ENCODE peak calls at places on chromosomes 16 and 17, in seven cellular contexts. P, V, B, C, Z, W and D are unnamed samples.

GRCh38 chr16:27337024-27337423 is 23.2 kb downstream of the IL4R start:
- DNase-seq in P (no peak), V (no peak), B (no peak), C (no peak), Z (no peak), W (no peak), D (no peak)

GRCh38 chr17:4229627-4230026 is 34.2 kb downstream of the ANKFY1 start:
- DNase-seq in P (peak; percentile 92), V (no peak), B (peak; percentile 67), C (no peak), Z (no peak), W (peak; percentile 48), D (peak; percentile 55)

GRCh38 chr16:28320023-28320561 is 27.8 kb downstream of the SBK1 start:
- DNase-seq in P (no peak), V (no peak), B (no peak), C (no peak), Z (no peak), W (no peak), D (no peak)

GRCh38 chr16:87098361-87098760 is 218.8 kb downstream of the C16orf95 start:
- DNase-seq in P (peak; percentile 85), V (no peak), B (no peak), C (no peak), Z (no peak), W (no peak), D (no peak)

GRCh38 chr17:34420254-34420766 is 57.3 kb upstream of the CCL1 start:
- DNase-seq in P (peak; percentile 70), V (peak; percentile 6), B (peak; percentile 53), C (peak; percentile 52), Z (peak; percentile 54), W (peak; percentile 65), D (peak; percentile 63)

GRCh38 chr17:39000021-39000601 is 32.9 kb upstream of the FBXO47 start:
- DNase-seq in P (no peak), V (no peak), B (no peak), C (no peak), Z (no peak), W (no peak), D (no peak)

GRCh38 chr16:75023019-75023418 is 24.2 kb downstream of the ZNRF1 start:
- DNase-seq in P (no peak), V (no peak), B (no peak), C (no peak), Z (no peak), W (no peak), D (no peak)

GRCh38 chr16:81495321-81496234 is 51.0 kb downstream of the CMIP start:
- DNase-seq in P (no peak), V (no peak), B (no peak), C (no peak), Z (no peak), W (no peak), D (no peak)

GRCh38 chr17:15303851-15304250 is 37.5 kb downstream of the TEKT3 start:
- DNase-seq in P (no peak), V (no peak), B (no peak), C (no peak), Z (no peak), W (no peak), D (no peak)

GRCh38 chr17:74759941-74760340 is 11.5 kb downstream of the NHERF1 start:
- DNase-seq in P (no peak), V (no peak), B (no peak), C (no peak), Z (no peak), W (no peak), D (no peak)

GRCh38 chr17:81869221-81870154 is 1.6 kb downstream of the ARHGDIA start:
- DNase-seq in P (peak; percentile 49), V (no peak), B (peak; percentile 61), C (peak; percentile 72), Z (peak; percentile 53), W (no peak), D (peak; percentile 73)

GRCh38 chr16:70470927-70471341 is 16.5 kb downstream of the FCSK start:
- DNase-seq in P (peak; percentile 28), V (no peak), B (no peak), C (no peak), Z (no peak), W (no peak), D (no peak)

GRCh38 chr17:39194985-39195524 is 2.4 kb downstream of the CACNB1 start:
- DNase-seq in P (peak; percentile 35), V (peak; percentile 64), B (no peak), C (no peak), Z (no peak), W (no peak), D (no peak)

GRCh38 chr16:84616515-84616914 is 1.4 kb downstream of the COTL1 start:
- DNase-seq in P (no peak), V (no peak), B (no peak), C (no peak), Z (no peak), W (no peak), D (no peak)

GRCh38 chr16:81513204-81514040 is 68.8 kb downstream of the CMIP start:
- DNase-seq in P (no peak), V (peak; percentile 58), B (no peak), C (no peak), Z (no peak), W (no peak), D (peak; percentile 64)

GRCh38 chr17:44400226-44400847 is 10.9 kb upstream of the ITGA2B start:
- DNase-seq in P (peak; percentile 45), V (no peak), B (no peak), C (no peak), Z (no peak), W (no peak), D (no peak)

GRCh38 chr17:39473310-39473709 is 12.0 kb downstream of the CDK12 start:
- DNase-seq in P (no peak), V (no peak), B (no peak), C (no peak), Z (no peak), W (no peak), D (no peak)

GRCh38 chr17:67488768-67489167 is 111.7 kb downstream of the PITPNC1 start:
- DNase-seq in P (no peak), V (no peak), B (no peak), C (no peak), Z (no peak), W (no peak), D (no peak)